ENCODE peak calls at places on chromosomes 3 and 15, in four cellular contexts. Y is IMR-90, S is breast epithelium, K is hepatocyte. O is an unnamed sample. For H3K27me3, the result is how much of the 10 kb centered on the place peaks cover.

GRCh38 chr3:170506556-170506955 is 79.3 kb downstream of the SLC7A14 start:
- DNase-seq in Y (peak), S (no peak), K (peak), O (no peak)

GRCh38 chr3:83877909-83878308 is 1080.9 kb upstream of the CADM2 start:
- DNase-seq in Y (no peak), S (no peak), K (no peak), O (no peak)

GRCh38 chr3:16071246-16071645 is 103.2 kb upstream of the GALNT15 start:
- DNase-seq in Y (no peak), S (no peak), K (peak), O (no peak)

GRCh38 chr3:141384575-141384974 is 16.3 kb downstream of the ZBTB38 start:
- DNase-seq in Y (no peak), S (no peak), K (no peak), O (no peak)

GRCh38 chr15:80835338-80835737 is 56.2 kb downstream of the CEMIP start:
- DNase-seq in Y (no peak), S (no peak), K (no peak), O (no peak)

GRCh38 chr15:86892774-86893449 is 813.2 kb downstream of the AGBL1 start:
- DNase-seq in Y (no peak), S (no peak), K (no peak), O (no peak)

GRCh38 chr15:20409247-20409646 is 132.4 kb downstream of the GOLGA6L6 start:
- DNase-seq in Y (no peak), S (no peak), K (no peak), O (no peak)

GRCh38 chr15:25230442-25230841 is 208.4 kb downstream of the UBE3A start:
- DNase-seq in Y (no peak), S (no peak), K (no peak), O (no peak)

GRCh38 chr3:44031387-44032380 is 210.0 kb upstream of the TOPAZ1 start:
- DNase-seq in Y (no peak), S (no peak), K (no peak), O (no peak)

GRCh38 chr3:187016639-187017345 is 86.5 kb downstream of the ST6GAL1 start:
- DNase-seq in Y (peak), S (no peak), K (peak), O (no peak)

GRCh38 chr3:127484601-127485388 is 105.7 kb downstream of the TPRA1 start:
- DNase-seq in Y (no peak), S (no peak), K (no peak), O (no peak)

GRCh38 chr3:59726279-59726678 is 676.5 kb upstream of the CFAP20DC start:
- DNase-seq in Y (no peak), S (no peak), K (no peak), O (no peak)

GRCh38 chr3:194390835-194391234 is 8.2 kb downstream of the GP5 start:
- DNase-seq in Y (no peak), S (no peak), K (no peak), O (no peak)
- H3K27me3 ChIP-seq in Y (under half), S (under half), K (under half), O (under half)

GRCh38 chr3:104956620-104957345 is 409.9 kb upstream of the ALCAM start:
- DNase-seq in Y (no peak), S (no peak), K (no peak), O (no peak)

GRCh38 chr3:104951426-104951825 is 415.3 kb upstream of the ALCAM start:
- DNase-seq in Y (peak), S (no peak), K (no peak), O (no peak)

GRCh38 chr3:104947946-104948345 is 418.8 kb upstream of the ALCAM start:
- DNase-seq in Y (peak), S (no peak), K (no peak), O (no peak)

GRCh38 chr3:104952587-104952986 is 414.1 kb upstream of the ALCAM start:
- DNase-seq in Y (peak), S (peak), K (no peak), O (peak)

GRCh38 chr3:104952160-104952559 is 414.5 kb upstream of the ALCAM start:
- DNase-seq in Y (no peak), S (no peak), K (no peak), O (no peak)
- TF ChIP-seq CTCF in Y (no peak), S (no peak), K (no peak), O (no peak)

DNA sequence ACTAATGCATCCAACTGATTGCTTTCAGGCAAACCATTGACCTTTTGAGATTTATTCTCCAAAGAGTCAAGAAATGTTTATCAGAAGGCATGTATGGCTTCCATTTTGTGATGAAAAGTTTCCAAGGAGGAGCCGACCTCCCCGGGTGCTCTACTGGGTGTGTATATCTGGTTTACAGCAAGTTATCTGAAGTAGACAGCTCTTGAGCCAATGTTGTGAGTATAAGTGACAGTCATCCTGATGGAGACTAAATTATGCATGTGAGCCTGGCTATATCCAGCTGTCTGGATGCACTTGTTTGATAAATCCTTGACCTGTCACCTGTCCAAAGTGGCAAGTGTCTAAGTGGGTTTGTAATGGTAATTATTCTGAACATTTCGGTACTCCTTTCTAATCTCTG is 142.1 kb downstream of the NR2F2 start:
- DNase-seq in Y (no peak), S (no peak), K (no peak), O (no peak)
- H3K27me3 ChIP-seq in Y (under half), S (under half), K (under half), O (under half)

DNA sequence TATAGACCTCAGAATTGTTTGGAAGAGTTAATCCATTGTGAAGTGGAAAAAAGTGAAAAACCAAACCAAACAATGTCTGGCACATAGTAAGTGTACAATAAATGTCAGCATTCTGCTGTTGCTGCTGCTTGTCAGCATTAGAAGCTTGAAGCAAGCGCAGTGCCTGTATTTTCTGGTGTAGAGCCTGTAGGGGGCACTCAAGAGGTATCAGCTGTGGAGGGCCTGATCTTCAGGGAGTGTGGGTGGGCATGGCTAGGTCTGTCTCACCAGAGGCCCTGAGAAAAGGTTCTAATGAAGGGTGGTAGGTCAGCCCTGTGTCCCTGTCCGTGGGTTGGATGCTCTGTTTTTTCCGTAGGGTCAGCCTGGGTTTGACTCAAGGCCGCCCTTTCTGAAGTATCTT is 3.6 kb downstream of the ADAMTSL3 start:
- DNase-seq in Y (no peak), S (no peak), K (no peak), O (no peak)
- TF ChIP-seq CTCF in Y (no peak), S (no peak), K (peak), O (no peak)

DNA sequence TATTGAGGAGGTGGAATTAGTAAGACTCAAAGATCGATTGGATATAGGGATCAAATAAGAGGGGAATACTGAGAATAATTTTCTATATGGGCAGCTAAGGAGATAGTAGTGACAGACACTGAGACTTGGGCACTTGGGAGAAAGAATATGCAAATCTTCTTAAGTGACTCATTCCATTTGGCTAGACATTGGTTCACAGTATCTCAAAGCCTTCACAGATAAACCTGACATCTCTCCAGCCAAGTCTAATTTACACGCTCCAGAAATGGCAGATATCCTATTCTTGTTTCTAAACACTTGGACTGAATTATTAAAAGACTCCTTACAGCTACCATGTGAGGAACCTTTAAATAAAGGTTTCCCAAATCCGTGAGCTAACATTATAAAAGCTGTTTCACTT is 104.7 kb upstream of the ADAMTS9 start:
- DNase-seq in Y (no peak), S (no peak), K (no peak), O (no peak)
- H3K27me3 ChIP-seq in Y (under half), S (under half), K (under half), O (under half)

DNA sequence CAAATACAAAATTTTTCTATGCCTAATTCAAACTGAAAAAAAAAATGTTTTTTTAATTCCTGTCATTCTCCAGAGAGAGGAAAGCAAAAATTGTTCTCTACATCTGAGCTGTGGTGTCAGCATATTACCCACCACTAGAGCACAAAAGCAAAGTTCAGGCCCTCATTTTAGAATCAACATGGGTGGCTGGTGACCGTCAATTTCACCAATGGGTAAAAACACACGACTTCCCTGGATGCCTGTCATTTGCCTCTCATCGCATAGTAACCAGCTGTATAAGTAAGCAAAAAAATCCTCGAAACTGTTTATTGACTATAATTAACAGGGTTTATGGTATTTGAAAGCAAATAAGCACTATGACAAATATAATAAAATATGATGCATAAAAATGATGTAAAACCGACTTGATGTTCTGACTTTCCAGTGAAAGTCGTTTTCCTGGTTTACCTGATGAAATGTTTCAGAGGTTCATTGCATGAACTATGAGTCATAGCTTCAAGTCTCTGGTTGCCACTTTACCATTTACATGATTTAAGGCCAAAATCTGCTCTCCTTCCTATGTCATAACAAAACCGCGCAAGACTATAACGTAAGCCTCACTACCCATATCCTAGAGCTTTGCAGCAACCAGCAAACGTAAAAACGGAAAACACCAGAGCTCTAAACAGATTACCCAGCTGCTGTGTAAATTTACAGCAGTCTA is 60.5 kb downstream of the THBS1 start:
- DNase-seq in Y (peak), S (no peak), K (no peak), O (no peak)
- TF ChIP-seq CTCF in Y (no peak), S (peak), K (no peak), O (no peak)

O was measured in BJ.